ENCODE peak calls at places on chromosomes 5 and 9, in four cellular contexts. One of them, this sample, is unnamed. For H3K4me1 and H3K27me3, the result is how much of the 10 kb centered on the place peaks cover.

GRCh38 chr5:73780297-73781080 is 154.5 kb downstream of the ARHGEF28 start:
- DNase-seq in adrenal gland: no peak
- DNase-seq in GM23248: peak
- DNase-seq in CD8-positive, alpha-beta T cell: no peak
- DNase-seq in this sample: no peak

GRCh38 chr5:107450531-107450930 is 220.2 kb downstream of the EFNA5 start:
- DNase-seq in adrenal gland: no peak
- DNase-seq in GM23248: no peak
- DNase-seq in CD8-positive, alpha-beta T cell: no peak
- DNase-seq in this sample: no peak

GRCh38 chr5:87252283-87252605 is 15.4 kb upstream of the RASA1 start:
- DNase-seq in adrenal gland: no peak
- DNase-seq in GM23248: no peak
- DNase-seq in CD8-positive, alpha-beta T cell: no peak
- DNase-seq in this sample: no peak

GRCh38 chr5:129399069-129399468 is 61.0 kb upstream of the ADAMTS19 start:
- DNase-seq in adrenal gland: no peak
- DNase-seq in GM23248: no peak
- DNase-seq in CD8-positive, alpha-beta T cell: no peak
- DNase-seq in this sample: no peak

GRCh38 chr5:50730336-50730735 is 63.9 kb downstream of the PARP8 start:
- DNase-seq in adrenal gland: no peak
- DNase-seq in GM23248: no peak
- DNase-seq in CD8-positive, alpha-beta T cell: no peak
- DNase-seq in this sample: no peak

GRCh38 chr5:139130217-139130616 is 68.0 kb downstream of the SIL1 start:
- DNase-seq in adrenal gland: no peak
- DNase-seq in GM23248: no peak
- DNase-seq in CD8-positive, alpha-beta T cell: no peak
- DNase-seq in this sample: no peak

GRCh38 chr5:32304622-32305021 is 8.1 kb downstream of the MTMR12 start:
- DNase-seq in adrenal gland: no peak
- DNase-seq in GM23248: no peak
- DNase-seq in CD8-positive, alpha-beta T cell: no peak
- DNase-seq in this sample: no peak

GRCh38 chr9:116390306-116391228 is 237.0 kb downstream of the PAPPA start:
- DNase-seq in adrenal gland: no peak
- DNase-seq in GM23248: no peak
- DNase-seq in CD8-positive, alpha-beta T cell: no peak
- DNase-seq in this sample: no peak

GRCh38 chr5:78245126-78245525 is 49.4 kb downstream of the AP3B1 start:
- DNase-seq in adrenal gland: no peak
- DNase-seq in GM23248: no peak
- DNase-seq in CD8-positive, alpha-beta T cell: no peak
- DNase-seq in this sample: no peak

GRCh38 chr9:117000834-117001233 is 313.7 kb downstream of the TRIM32 start:
- DNase-seq in adrenal gland: no peak
- DNase-seq in GM23248: no peak
- DNase-seq in CD8-positive, alpha-beta T cell: no peak
- DNase-seq in this sample: no peak

GRCh38 chr5:94778712-94779111 is 160.2 kb downstream of the SLF1 start:
- DNase-seq in adrenal gland: no peak
- DNase-seq in GM23248: no peak
- DNase-seq in CD8-positive, alpha-beta T cell: no peak
- DNase-seq in this sample: no peak

GRCh38 chr5:111017731-111018130 is 53.8 kb upstream of the TSLP start:
- DNase-seq in adrenal gland: no peak
- DNase-seq in GM23248: peak
- DNase-seq in CD8-positive, alpha-beta T cell: no peak
- DNase-seq in this sample: no peak

GRCh38 chr9:93083592-93084470 is 12.2 kb upstream of the CARD19 start:
- DNase-seq in adrenal gland: peak
- DNase-seq in GM23248: no peak
- DNase-seq in CD8-positive, alpha-beta T cell: no peak
- DNase-seq in this sample: no peak

GRCh38 chr5:110590187-110590586 is 136.3 kb downstream of the TMEM232 start:
- DNase-seq in adrenal gland: no peak
- DNase-seq in GM23248: peak
- DNase-seq in CD8-positive, alpha-beta T cell: no peak
- DNase-seq in this sample: no peak

GRCh38 chr5:162282191-162282590 is 214.6 kb downstream of the GABRG2 start:
- DNase-seq in adrenal gland: no peak
- DNase-seq in GM23248: no peak
- DNase-seq in CD8-positive, alpha-beta T cell: no peak
- DNase-seq in this sample: no peak

GRCh38 chr9:1050125-1050895 is at the start of gene DMRT2:
- DNase-seq in adrenal gland: peak
- DNase-seq in GM23248: peak
- DNase-seq in CD8-positive, alpha-beta T cell: no peak
- DNase-seq in this sample: peak

GRCh38 chr9:36093384-36093783 is 43.1 kb upstream of the GLIPR2 start:
- DNase-seq in adrenal gland: no peak
- DNase-seq in GM23248: no peak
- DNase-seq in CD8-positive, alpha-beta T cell: no peak
- DNase-seq in this sample: no peak

GRCh38 chr5:143511736-143512135 is 108.2 kb upstream of the NR3C1 start:
- DNase-seq in adrenal gland: no peak
- DNase-seq in GM23248: peak
- DNase-seq in CD8-positive, alpha-beta T cell: no peak
- DNase-seq in this sample: no peak

GRCh38 chr5:147567917-147568598 is 58.2 kb upstream of the DPYSL3 start:
- DNase-seq in adrenal gland: no peak
- DNase-seq in GM23248: peak
- DNase-seq in CD8-positive, alpha-beta T cell: no peak
- DNase-seq in this sample: no peak

GRCh38 chr5:56480305-56481146 is 247.4 kb upstream of the ANKRD55 start:
- DNase-seq in adrenal gland: peak
- DNase-seq in GM23248: peak
- DNase-seq in CD8-positive, alpha-beta T cell: no peak
- DNase-seq in this sample: peak

GRCh38 chr9:14317667-14318255 is 3.8 kb upstream of the NFIB start:
- DNase-seq in adrenal gland: no peak
- DNase-seq in GM23248: no peak
- DNase-seq in CD8-positive, alpha-beta T cell: no peak
- DNase-seq in this sample: no peak

GRCh38 chr5:138148811-138149210 is 9.6 kb upstream of the NME5 start:
- DNase-seq in adrenal gland: no peak
- DNase-seq in GM23248: peak
- DNase-seq in CD8-positive, alpha-beta T cell: no peak
- DNase-seq in this sample: peak

GRCh38 chr9:92561374-92562329 is 25.9 kb upstream of the ECM2 start:
- DNase-seq in adrenal gland: no peak
- DNase-seq in GM23248: peak
- DNase-seq in CD8-positive, alpha-beta T cell: no peak
- DNase-seq in this sample: no peak

GRCh38 chr9:35790385-35791291 is 753 bp upstream of the NPR2 start:
- DNase-seq in adrenal gland: peak
- DNase-seq in GM23248: peak
- DNase-seq in CD8-positive, alpha-beta T cell: peak
- DNase-seq in this sample: peak

GRCh38 chr9:114046876-114047275 is 31.2 kb downstream of the AMBP start:
- DNase-seq in adrenal gland: no peak
- DNase-seq in GM23248: peak
- DNase-seq in CD8-positive, alpha-beta T cell: no peak
- DNase-seq in this sample: no peak

GRCh38 chr5:17292434-17293015 is 75.1 kb downstream of the BASP1 start:
- DNase-seq in adrenal gland: no peak
- DNase-seq in GM23248: no peak
- DNase-seq in CD8-positive, alpha-beta T cell: no peak
- DNase-seq in this sample: no peak

GRCh38 chr9:76591256-76591950 is 132.4 kb downstream of the GCNT1 start:
- DNase-seq in adrenal gland: no peak
- DNase-seq in GM23248: peak
- DNase-seq in CD8-positive, alpha-beta T cell: no peak
- DNase-seq in this sample: no peak

GRCh38 chr5:92391-93220 is 638 bp downstream of the PLEKHG4B start:
- DNase-seq in adrenal gland: peak
- DNase-seq in GM23248: no peak
- DNase-seq in CD8-positive, alpha-beta T cell: no peak
- DNase-seq in this sample: no peak

GRCh38 chr9:14417230-14417629 is 103.3 kb upstream of the NFIB start:
- DNase-seq in adrenal gland: no peak
- DNase-seq in GM23248: peak
- DNase-seq in CD8-positive, alpha-beta T cell: no peak
- DNase-seq in this sample: no peak

GRCh38 chr9:131733601-131734061 is 6.2 kb downstream of the RAPGEF1 start:
- DNase-seq in adrenal gland: peak
- DNase-seq in GM23248: peak
- DNase-seq in CD8-positive, alpha-beta T cell: no peak
- DNase-seq in this sample: peak

GRCh38 chr9:120878188-120879130 is 1.5 kb upstream of the PHF19 start:
- DNase-seq in adrenal gland: no peak
- DNase-seq in GM23248: no peak
- DNase-seq in CD8-positive, alpha-beta T cell: no peak
- DNase-seq in this sample: no peak

GRCh38 chr5:98309785-98310566 is 463.5 kb upstream of the RGMB start:
- DNase-seq in adrenal gland: peak
- DNase-seq in GM23248: peak
- DNase-seq in CD8-positive, alpha-beta T cell: no peak
- DNase-seq in this sample: no peak

GRCh38 chr5:132267931-132268501 is 10.5 kb downstream of the PDLIM4 start:
- DNase-seq in adrenal gland: peak
- DNase-seq in GM23248: no peak
- DNase-seq in CD8-positive, alpha-beta T cell: no peak
- DNase-seq in this sample: peak

GRCh38 chr5:128673411-128673957 is 135.4 kb upstream of the FBN2 start:
- DNase-seq in adrenal gland: no peak
- DNase-seq in GM23248: no peak
- DNase-seq in CD8-positive, alpha-beta T cell: no peak
- DNase-seq in this sample: no peak

GRCh38 chr9:34590376-34591090 is 1.0 kb upstream of the CNTFR start:
- DNase-seq in adrenal gland: no peak
- DNase-seq in GM23248: no peak
- DNase-seq in CD8-positive, alpha-beta T cell: no peak
- DNase-seq in this sample: peak

GRCh38 chr9:34587271-34587670 is 2.3 kb downstream of the CNTFR start:
- DNase-seq in adrenal gland: no peak
- DNase-seq in GM23248: no peak
- DNase-seq in CD8-positive, alpha-beta T cell: no peak
- DNase-seq in this sample: no peak

GRCh38 chr9:34589656-34590375 is at the start of gene CNTFR:
- DNase-seq in adrenal gland: no peak
- DNase-seq in GM23248: peak
- DNase-seq in CD8-positive, alpha-beta T cell: no peak
- DNase-seq in this sample: peak

GRCh38 chr9:34589371-34589655 is 211 bp downstream of the CNTFR start:
- DNase-seq in adrenal gland: no peak
- DNase-seq in GM23248: no peak
- DNase-seq in CD8-positive, alpha-beta T cell: no peak
- DNase-seq in this sample: peak

GRCh38 chr9:34588671-34589370 is 703 bp downstream of the CNTFR start:
- DNase-seq in adrenal gland: no peak
- DNase-seq in GM23248: no peak
- DNase-seq in CD8-positive, alpha-beta T cell: no peak
- DNase-seq in this sample: peak
- H3K4me3 ChIP-seq in adrenal gland: peak
- H3K4me3 ChIP-seq in GM23248: no peak
- H3K4me3 ChIP-seq in CD8-positive, alpha-beta T cell: no peak
- H3K4me3 ChIP-seq in this sample: peak

GRCh38 chr9:127200106-127200862 is 64.3 kb upstream of the GARNL3 start:
- DNase-seq in adrenal gland: no peak
- DNase-seq in GM23248: no peak
- DNase-seq in CD8-positive, alpha-beta T cell: no peak
- DNase-seq in this sample: peak
- H3K4me1 ChIP-seq in adrenal gland: under half
- H3K4me1 ChIP-seq in GM23248: under half
- H3K4me1 ChIP-seq in CD8-positive, alpha-beta T cell: under half
- H3K4me1 ChIP-seq in this sample: under half

GRCh38 chr9:136127313-136127712 is 8.6 kb upstream of the TMEM250 start:
- DNase-seq in adrenal gland: no peak
- DNase-seq in GM23248: no peak
- DNase-seq in CD8-positive, alpha-beta T cell: no peak
- DNase-seq in this sample: no peak
- H3K27me3 ChIP-seq in adrenal gland: under half
- H3K27me3 ChIP-seq in GM23248: half or more
- H3K27me3 ChIP-seq in CD8-positive, alpha-beta T cell: under half
- H3K27me3 ChIP-seq in this sample: under half

DNA sequence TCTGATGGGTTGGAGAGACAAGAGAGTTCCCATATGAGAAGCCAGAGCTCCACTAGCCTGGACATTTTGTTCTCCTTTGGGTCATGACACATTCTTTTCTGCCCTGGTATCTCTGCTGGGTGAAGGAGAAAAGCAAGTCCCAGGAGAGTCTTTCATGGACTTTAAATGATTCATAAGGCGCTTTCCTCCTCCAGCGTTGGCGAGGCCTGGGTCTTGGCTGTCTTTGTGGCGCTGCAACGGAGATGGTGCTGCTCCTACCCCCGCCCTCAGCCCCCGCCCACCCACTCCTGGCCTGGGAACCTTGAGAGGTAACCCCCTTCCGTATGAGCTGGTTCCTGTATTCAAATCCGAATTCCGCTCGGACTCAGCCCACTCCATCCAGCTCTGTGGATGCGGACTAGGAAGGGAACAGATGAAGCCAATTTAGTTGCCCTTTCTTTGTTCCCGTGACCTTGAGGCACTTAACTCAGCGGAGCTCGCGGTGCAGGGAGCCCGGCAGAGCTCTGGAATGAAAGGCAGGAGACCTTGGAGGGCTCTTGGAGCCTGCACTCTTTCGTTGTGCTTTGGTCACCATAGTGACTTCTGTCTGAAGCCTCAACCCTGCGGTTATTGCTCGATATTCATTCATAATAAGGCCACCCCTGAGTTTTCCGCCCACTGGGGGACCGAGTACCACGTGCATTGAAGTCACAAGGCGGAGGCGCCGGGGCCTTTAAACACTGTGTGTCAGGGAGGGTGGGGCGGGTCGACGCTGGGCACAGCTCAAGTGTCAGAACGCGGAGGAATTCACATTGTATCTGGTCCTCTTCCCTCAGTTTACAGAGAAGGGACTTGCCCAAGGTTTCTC is 14.0 kb upstream of the PWWP2A start:
- DNase-seq in adrenal gland: peak
- DNase-seq in GM23248: peak
- DNase-seq in CD8-positive, alpha-beta T cell: no peak
- DNase-seq in this sample: peak
- H3K4me3 ChIP-seq in adrenal gland: peak
- H3K4me3 ChIP-seq in GM23248: no peak
- H3K4me3 ChIP-seq in CD8-positive, alpha-beta T cell: no peak
- H3K4me3 ChIP-seq in this sample: peak

GRCh38 chr5:149409268-149409948 is 30.3 kb upstream of the IL17B start:
- DNase-seq in adrenal gland: no peak
- DNase-seq in GM23248: no peak
- DNase-seq in CD8-positive, alpha-beta T cell: no peak
- DNase-seq in this sample: no peak
- H3K4me1 ChIP-seq in adrenal gland: under half
- H3K4me1 ChIP-seq in GM23248: half or more
- H3K4me1 ChIP-seq in CD8-positive, alpha-beta T cell: under half
- H3K4me1 ChIP-seq in this sample: under half

This sample was measured in right cardiac atrium.